ENCODE peak calls at places on chromosome 10, in nine cellular contexts. P, V, X, C, W, A, O, F and D are unnamed samples.

GRCh38 chr10:52316500-52316899 is 2.4 kb downstream of the DKK1 start:
- DNase-seq in F (no peak), C (no peak), V (no peak), A (no peak), W (no peak), O (no peak), P (no peak), X (no peak), D (no peak)

GRCh38 chr10:70892631-70893030 is 4.3 kb upstream of the PCBD1 start:
- DNase-seq in C (no peak), A (no peak), F (no peak), X (no peak), V (no peak), P (no peak), W (no peak), O (no peak), D (no peak)

GRCh38 chr10:44289125-44289524 is 95.8 kb downstream of the CXCL12 start:
- DNase-seq in V (no peak), P (no peak), C (no peak), F (no peak), X (no peak), A (no peak), O (no peak), W (no peak), D (no peak)

GRCh38 chr10:104306897-104307296 is 31.4 kb downstream of the ITPRIP start:
- DNase-seq in X (no peak), A (no peak), C (no peak), V (no peak), F (no peak), O (no peak), P (no peak), W (no peak), D (no peak)

GRCh38 chr10:70902659-70903261 is 14.4 kb upstream of the PCBD1 start:
- DNase-seq in X (no peak), C (no peak), F (no peak), W (no peak), A (no peak), V (no peak), O (no peak), P (no peak), D (no peak)

GRCh38 chr10:30773501-30773900 is 143.9 kb upstream of the LYZL2 start:
- DNase-seq in A (no peak), X (no peak), W (no peak), P (no peak), C (no peak), O (no peak), V (no peak), F (no peak), D (no peak)

GRCh38 chr10:89301231-89301630 is 615 bp upstream of the IFIT2 start:
- DNase-seq in P (no peak), C (no peak), A (no peak), W (no peak), F (no peak), O (no peak), V (no peak), X (peak), D (no peak)

GRCh38 chr10:91247360-91248111 is 27.1 kb downstream of the PCGF5 start:
- DNase-seq in P (no peak), F (no peak), C (peak), A (no peak), O (peak), V (no peak), X (peak), W (no peak), D (no peak)

GRCh38 chr10:26890956-26891355 is 30.2 kb upstream of the ABI1 start:
- DNase-seq in C (peak), W (peak), A (peak), V (peak), X (peak), P (peak), O (peak), F (peak), D (peak)

GRCh38 chr10:76337641-76338040 is 906.2 kb downstream of the LRMDA start:
- DNase-seq in F (peak), W (no peak), O (no peak), C (no peak), V (no peak), A (no peak), X (peak), P (no peak), D (no peak)